ENCODE peak calls at places on chromosomes 6 and 20, in five cellular contexts. One of them, this sample, is unnamed.

GRCh38 chr20:38426006-38426405 is 9.1 kb downstream of the SNHG17 start:
- DNase-seq in prostate gland: no peak
- DNase-seq in A549: peak
- DNase-seq in heart left ventricle: no peak
- DNase-seq in right lobe of liver: no peak
- DNase-seq in this sample: peak

GRCh38 chr6:167323111-167323510 is 1.8 kb upstream of the TTLL2 start:
- DNase-seq in prostate gland: no peak
- DNase-seq in A549: no peak
- DNase-seq in heart left ventricle: no peak
- DNase-seq in right lobe of liver: peak
- DNase-seq in this sample: no peak

GRCh38 chr6:85118233-85118632 is 331.6 kb upstream of the NT5E start:
- DNase-seq in prostate gland: no peak
- DNase-seq in A549: no peak
- DNase-seq in heart left ventricle: no peak
- DNase-seq in right lobe of liver: no peak
- DNase-seq in this sample: no peak

GRCh38 chr6:3195695-3196497 is 31.6 kb downstream of the TUBB2B start:
- DNase-seq in prostate gland: no peak
- DNase-seq in A549: peak
- DNase-seq in heart left ventricle: no peak
- DNase-seq in right lobe of liver: no peak
- DNase-seq in this sample: peak

GRCh38 chr6:156845447-156845846 is 68.3 kb downstream of the ARID1B start:
- DNase-seq in prostate gland: no peak
- DNase-seq in A549: no peak
- DNase-seq in heart left ventricle: no peak
- DNase-seq in right lobe of liver: no peak
- DNase-seq in this sample: no peak

GRCh38 chr20:2750343-2751251 is 49.8 kb downstream of the CPXM1 start:
- DNase-seq in prostate gland: peak
- DNase-seq in A549: peak
- DNase-seq in heart left ventricle: peak
- DNase-seq in right lobe of liver: peak
- DNase-seq in this sample: no peak

GRCh38 chr20:59221049-59221748 is 57.6 kb downstream of the ZNF831 start:
- DNase-seq in prostate gland: no peak
- DNase-seq in A549: peak
- DNase-seq in heart left ventricle: no peak
- DNase-seq in right lobe of liver: no peak
- DNase-seq in this sample: no peak

GRCh38 chr6:6512711-6513110 is 75.8 kb upstream of the LY86 start:
- DNase-seq in prostate gland: no peak
- DNase-seq in A549: no peak
- DNase-seq in heart left ventricle: no peak
- DNase-seq in right lobe of liver: no peak
- DNase-seq in this sample: no peak

GRCh38 chr6:9140181-9140580 is 704.8 kb upstream of the SLC35B3 start:
- DNase-seq in prostate gland: peak
- DNase-seq in A549: no peak
- DNase-seq in heart left ventricle: no peak
- DNase-seq in right lobe of liver: peak
- DNase-seq in this sample: no peak

GRCh38 chr20:10761232-10761631 is 87.4 kb upstream of the JAG1 start:
- DNase-seq in prostate gland: no peak
- DNase-seq in A549: no peak
- DNase-seq in heart left ventricle: no peak
- DNase-seq in right lobe of liver: no peak
- DNase-seq in this sample: no peak

GRCh38 chr20:51383891-51384510 is 158.5 kb downstream of the NFATC2 start:
- DNase-seq in prostate gland: no peak
- DNase-seq in A549: no peak
- DNase-seq in heart left ventricle: no peak
- DNase-seq in right lobe of liver: no peak
- DNase-seq in this sample: no peak

GRCh38 chr6:5300206-5300764 is 39.0 kb downstream of the FARS2 start:
- DNase-seq in prostate gland: no peak
- DNase-seq in A549: no peak
- DNase-seq in heart left ventricle: no peak
- DNase-seq in right lobe of liver: no peak
- DNase-seq in this sample: no peak

GRCh38 chr6:144797881-144798589 is 512.9 kb downstream of the UTRN start:
- DNase-seq in prostate gland: no peak
- DNase-seq in A549: peak
- DNase-seq in heart left ventricle: no peak
- DNase-seq in right lobe of liver: no peak
- DNase-seq in this sample: no peak

GRCh38 chr20:38255389-38255788 is 5.1 kb downstream of the KIAA1755 start:
- DNase-seq in prostate gland: no peak
- DNase-seq in A549: no peak
- DNase-seq in heart left ventricle: no peak
- DNase-seq in right lobe of liver: no peak
- DNase-seq in this sample: no peak

GRCh38 chr6:108115598-108116058 is 41.1 kb upstream of the OSTM1 start:
- DNase-seq in prostate gland: no peak
- DNase-seq in A549: peak
- DNase-seq in heart left ventricle: no peak
- DNase-seq in right lobe of liver: peak
- DNase-seq in this sample: no peak

GRCh38 chr6:45591306-45591705 is 213.6 kb upstream of the SUPT3H start:
- DNase-seq in prostate gland: no peak
- DNase-seq in A549: no peak
- DNase-seq in heart left ventricle: no peak
- DNase-seq in right lobe of liver: no peak
- DNase-seq in this sample: no peak

GRCh38 chr20:50111120-50111828 is 1.7 kb downstream of the UBE2V1 start:
- DNase-seq in prostate gland: no peak
- DNase-seq in A549: no peak
- DNase-seq in heart left ventricle: no peak
- DNase-seq in right lobe of liver: no peak
- DNase-seq in this sample: peak

GRCh38 chr6:153150767-153151440 is 19.8 kb upstream of the RGS17 start:
- DNase-seq in prostate gland: no peak
- DNase-seq in A549: no peak
- DNase-seq in heart left ventricle: no peak
- DNase-seq in right lobe of liver: no peak
- DNase-seq in this sample: no peak

GRCh38 chr20:36237477-36237876 is 1.2 kb downstream of the AAR2 start:
- DNase-seq in prostate gland: no peak
- DNase-seq in A549: no peak
- DNase-seq in heart left ventricle: no peak
- DNase-seq in right lobe of liver: no peak
- DNase-seq in this sample: no peak

GRCh38 chr6:11149551-11149950 is 38.0 kb upstream of the ERVFRD-1 start:
- DNase-seq in prostate gland: no peak
- DNase-seq in A549: no peak
- DNase-seq in heart left ventricle: no peak
- DNase-seq in right lobe of liver: no peak
- DNase-seq in this sample: no peak

GRCh38 chr6:1604991-1605821 is 4.5 kb upstream of the FOXC1 start:
- DNase-seq in prostate gland: no peak
- DNase-seq in A549: no peak
- DNase-seq in heart left ventricle: peak
- DNase-seq in right lobe of liver: peak
- DNase-seq in this sample: no peak

GRCh38 chr6:114096553-114097172 is 125.7 kb upstream of the HDAC2 start:
- DNase-seq in prostate gland: no peak
- DNase-seq in A549: peak
- DNase-seq in heart left ventricle: no peak
- DNase-seq in right lobe of liver: no peak
- DNase-seq in this sample: no peak

GRCh38 chr20:14550655-14551054 is 213.2 kb upstream of the FLRT3 start:
- DNase-seq in prostate gland: no peak
- DNase-seq in A549: no peak
- DNase-seq in heart left ventricle: no peak
- DNase-seq in right lobe of liver: no peak
- DNase-seq in this sample: no peak

GRCh38 chr6:157912326-157912725 is 69.3 kb upstream of the SYNJ2 start:
- DNase-seq in prostate gland: no peak
- DNase-seq in A549: no peak
- DNase-seq in heart left ventricle: no peak
- DNase-seq in right lobe of liver: no peak
- DNase-seq in this sample: peak

GRCh38 chr6:142280927-142281326 is 20.9 kb upstream of the ADGRG6 start:
- DNase-seq in prostate gland: no peak
- DNase-seq in A549: no peak
- DNase-seq in heart left ventricle: no peak
- DNase-seq in right lobe of liver: no peak
- DNase-seq in this sample: no peak

GRCh38 chr6:1678966-1679690 is 69.4 kb downstream of the FOXC1 start:
- DNase-seq in prostate gland: peak
- DNase-seq in A549: no peak
- DNase-seq in heart left ventricle: peak
- DNase-seq in right lobe of liver: no peak
- DNase-seq in this sample: no peak

GRCh38 chr6:26104457-26105108 is 17.4 kb downstream of the HFE start:
- DNase-seq in prostate gland: no peak
- DNase-seq in A549: peak
- DNase-seq in heart left ventricle: no peak
- DNase-seq in right lobe of liver: peak
- DNase-seq in this sample: no peak

GRCh38 chr6:26105842-26106241 is 18.6 kb downstream of the HFE start:
- DNase-seq in prostate gland: no peak
- DNase-seq in A549: no peak
- DNase-seq in heart left ventricle: no peak
- DNase-seq in right lobe of liver: no peak
- DNase-seq in this sample: no peak

GRCh38 chr6:26103141-26103769 is 16.0 kb downstream of the HFE start:
- DNase-seq in prostate gland: no peak
- DNase-seq in A549: peak
- DNase-seq in heart left ventricle: no peak
- DNase-seq in right lobe of liver: no peak
- DNase-seq in this sample: no peak

GRCh38 chr6:26105109-26105730 is 18.0 kb downstream of the HFE start:
- DNase-seq in prostate gland: no peak
- DNase-seq in A549: no peak
- DNase-seq in heart left ventricle: no peak
- DNase-seq in right lobe of liver: no peak
- DNase-seq in this sample: no peak

GRCh38 chr6:26103770-26104456 is 16.7 kb downstream of the HFE start:
- DNase-seq in prostate gland: peak
- DNase-seq in A549: peak
- DNase-seq in heart left ventricle: peak
- DNase-seq in right lobe of liver: peak
- DNase-seq in this sample: peak
- TF ChIP-seq POLR2A in prostate gland: peak
- TF ChIP-seq POLR2A in A549: peak
- TF ChIP-seq POLR2A in heart left ventricle: peak
- TF ChIP-seq POLR2A in right lobe of liver: peak
- TF ChIP-seq POLR2A in this sample: peak

DNA sequence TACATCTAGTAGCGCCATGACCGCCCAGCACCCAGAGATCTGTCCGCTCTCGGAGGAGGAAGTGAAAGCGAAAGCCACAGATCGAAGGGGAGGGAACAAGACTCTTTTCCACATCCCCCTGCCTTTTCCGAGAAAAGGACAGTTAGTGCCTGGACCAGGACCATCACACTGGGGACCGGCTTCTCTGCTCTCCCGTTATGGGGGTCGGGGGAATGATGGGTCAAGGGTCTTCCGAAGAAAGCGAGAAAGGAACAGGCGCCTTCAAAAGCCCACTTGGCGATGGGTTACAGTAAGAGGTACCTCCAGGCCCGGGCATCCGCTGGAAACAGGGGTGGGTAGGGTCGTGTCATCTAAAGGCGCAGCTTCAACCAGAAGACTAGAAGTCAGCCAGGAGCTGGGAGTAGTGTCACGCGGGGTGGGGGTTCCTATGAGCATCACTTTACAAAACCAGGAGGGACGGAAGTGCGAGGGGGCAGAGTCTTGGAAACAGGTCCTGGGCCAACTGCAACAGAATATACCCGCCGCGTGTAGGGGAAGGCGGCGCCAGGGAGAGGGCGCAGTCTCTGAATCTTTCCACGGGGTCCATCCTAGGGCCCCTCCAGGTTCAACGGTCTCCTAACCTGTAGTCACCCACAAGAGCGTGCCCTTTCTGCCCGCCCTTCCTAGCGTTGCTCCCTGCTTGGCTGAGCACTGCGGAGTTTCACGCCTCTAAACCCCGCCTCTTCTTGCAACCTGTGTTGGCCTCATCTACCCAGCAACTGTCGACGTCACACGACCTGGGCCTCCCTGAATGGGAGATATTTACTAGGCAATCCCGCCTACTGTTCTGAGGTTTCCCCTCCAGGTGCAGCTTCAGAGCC is at the start of gene PSMB8:
- DNase-seq in prostate gland: peak
- DNase-seq in A549: peak
- DNase-seq in heart left ventricle: peak
- DNase-seq in right lobe of liver: peak
- DNase-seq in this sample: peak
- TF ChIP-seq POLR2A in prostate gland: peak
- TF ChIP-seq POLR2A in A549: no peak
- TF ChIP-seq POLR2A in heart left ventricle: no peak
- TF ChIP-seq POLR2A in right lobe of liver: peak
- TF ChIP-seq POLR2A in this sample: peak

GRCh38 chr6:30686908-30687658 is 638 bp upstream of the PPP1R18 start:
- DNase-seq in prostate gland: peak
- DNase-seq in A549: peak
- DNase-seq in heart left ventricle: peak
- DNase-seq in right lobe of liver: peak
- DNase-seq in this sample: peak

GRCh38 chr6:30687659-30688431 is 1.4 kb upstream of the PPP1R18 start:
- DNase-seq in prostate gland: no peak
- DNase-seq in A549: no peak
- DNase-seq in heart left ventricle: peak
- DNase-seq in right lobe of liver: no peak
- DNase-seq in this sample: no peak

GRCh38 chr6:30689022-30689865 is 1.5 kb downstream of the NRM start:
- DNase-seq in prostate gland: no peak
- DNase-seq in A549: no peak
- DNase-seq in heart left ventricle: no peak
- DNase-seq in right lobe of liver: no peak
- DNase-seq in this sample: no peak

GRCh38 chr6:30689985-30690384 is 799 bp downstream of the NRM start:
- DNase-seq in prostate gland: no peak
- DNase-seq in A549: no peak
- DNase-seq in heart left ventricle: no peak
- DNase-seq in right lobe of liver: no peak
- DNase-seq in this sample: no peak

DNA sequence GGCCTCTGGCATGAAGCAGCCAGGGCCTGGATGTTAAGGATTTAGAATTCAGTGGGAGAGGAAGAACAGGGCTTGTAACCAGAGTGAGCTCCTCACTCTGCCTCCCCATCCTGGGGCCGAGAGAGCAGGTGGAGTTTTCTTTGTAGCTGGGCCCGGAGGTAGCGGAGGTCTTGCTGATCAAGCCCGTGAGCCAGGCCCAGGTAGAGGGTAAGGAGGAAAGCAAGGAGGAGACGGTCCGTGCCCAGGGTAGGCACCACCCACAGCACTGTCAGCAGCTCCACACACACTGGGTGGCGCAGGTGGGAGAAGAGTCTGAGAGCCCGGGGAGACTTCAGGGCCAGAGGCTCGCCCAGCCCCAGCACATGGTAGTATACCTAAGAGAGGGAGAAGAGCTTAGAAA is 2.1 kb upstream of the PPP1R18 start:
- DNase-seq in prostate gland: no peak
- DNase-seq in A549: no peak
- DNase-seq in heart left ventricle: no peak
- DNase-seq in right lobe of liver: no peak
- DNase-seq in this sample: no peak
- TF ChIP-seq POLR2A in prostate gland: no peak
- TF ChIP-seq POLR2A in A549: no peak
- TF ChIP-seq POLR2A in heart left ventricle: no peak
- TF ChIP-seq POLR2A in right lobe of liver: no peak
- TF ChIP-seq POLR2A in this sample: no peak

GRCh38 chr6:36686668-36687513 is 8.4 kb downstream of the CDKN1A start:
- DNase-seq in prostate gland: no peak
- DNase-seq in A549: no peak
- DNase-seq in heart left ventricle: no peak
- DNase-seq in right lobe of liver: peak
- DNase-seq in this sample: no peak
- TF ChIP-seq POLR2A in prostate gland: no peak
- TF ChIP-seq POLR2A in A549: no peak
- TF ChIP-seq POLR2A in heart left ventricle: no peak
- TF ChIP-seq POLR2A in right lobe of liver: no peak
- TF ChIP-seq POLR2A in this sample: no peak

This sample was measured in H54.